ENCODE peak calls at places on chromosomes 5 and 9, in eight cellular contexts. E is NCI-H2081; B is iPS-NIHi11; S is stimulated activated CD8-positive, alpha-beta memory T cell treated with anti-CD3 and anti-CD28 coated beads, Interleukin-4, amount 100 ng/mL, for 1 hour; I is fibroblast of pulmonary artery; K is endodermal cell; U is fibroblast of mammary gland; H is NCI-H446 treated with DMSO at 0.1 percent for 48 hours. V is an unnamed sample.
A peak's percentile ranks its signal among the peaks of the same experiment; 100 is the strongest.

GRCh38 chr5:139806726-139807646 is 11.4 kb downstream of the PSD2 start:
- DNase-seq in E (no peak), B (no peak), S (no peak), I (no peak), K (no peak), U (no peak), H (no peak), V (peak; percentile 49)

GRCh38 chr9:17117372-17117771 is 17.5 kb upstream of the CNTLN start:
- DNase-seq in E (no peak), B (no peak), S (no peak), I (no peak), K (no peak), U (no peak), H (no peak), V (no peak)

GRCh38 chr9:100856238-100856637 is 172.3 kb upstream of the PLPPR1 start:
- DNase-seq in E (peak; percentile 6), B (no peak), S (no peak), I (no peak), K (no peak), U (no peak), H (peak; percentile 78), V (no peak)

GRCh38 chr5:151157426-151158286 is at the start of gene ANXA6:
- DNase-seq in E (peak; percentile 38), B (peak; percentile 96), S (no peak), I (peak; percentile 78), K (peak; percentile 92), U (peak; percentile 70), H (peak; percentile 55), V (peak; percentile 97)

GRCh38 chr9:126397056-126397455 is 70.4 kb downstream of the MVB12B start:
- DNase-seq in E (no peak), B (no peak), S (peak; percentile 17), I (no peak), K (no peak), U (no peak), H (no peak), V (no peak)

GRCh38 chr5:53041740-53042139 is 52.6 kb downstream of the ITGA2 start:
- DNase-seq in E (no peak), B (no peak), S (no peak), I (no peak), K (no peak), U (no peak), H (no peak), V (no peak)

GRCh38 chr9:14346301-14346721 is 32.4 kb upstream of the NFIB start:
- DNase-seq in E (peak; percentile 30), B (no peak), S (no peak), I (no peak), K (no peak), U (no peak), H (peak; percentile 99), V (peak; percentile 68)

GRCh38 chr5:62093981-62094380 is 212.0 kb upstream of the KIF2A start:
- DNase-seq in E (peak; percentile 44), B (peak; percentile 58), S (no peak), I (peak; percentile 25), K (no peak), U (peak; percentile 16), H (no peak), V (peak; percentile 14)

GRCh38 chr5:41281215-41281810 is 68.0 kb upstream of the C6 start:
- DNase-seq in E (no peak), B (no peak), S (no peak), I (no peak), K (no peak), U (no peak), H (no peak), V (no peak)

GRCh38 chr5:127228540-127229184 is 61.9 kb upstream of the MEGF10 start:
- DNase-seq in E (no peak), B (peak; percentile 34), S (no peak), I (no peak), K (peak; percentile 68), U (no peak), H (no peak), V (peak; percentile 31)

GRCh38 chr9:123395276-123396006 is 39.4 kb downstream of the CRB2 start:
- DNase-seq in E (peak; percentile 28), B (no peak), S (no peak), I (no peak), K (peak; percentile 71), U (no peak), H (peak; percentile 71), V (peak; percentile 57)

GRCh38 chr5:127993476-127993875 is 90.1 kb upstream of the SLC12A2 start:
- DNase-seq in E (no peak), B (no peak), S (no peak), I (no peak), K (no peak), U (no peak), H (no peak), V (no peak)

GRCh38 chr5:141478321-141478945 is 2.7 kb downstream of the PCDHGC3 start:
- DNase-seq in E (no peak), B (peak; percentile 40), S (no peak), I (no peak), K (peak; percentile 93), U (peak; percentile 51), H (no peak), V (peak; percentile 91)

GRCh38 chr5:127846884-127847283 is 143.7 kb downstream of the CCDC192 start:
- DNase-seq in E (no peak), B (no peak), S (no peak), I (no peak), K (no peak), U (no peak), H (no peak), V (no peak)

GRCh38 chr5:129622531-129622930 is 125.4 kb upstream of the MINAR2 start:
- DNase-seq in E (no peak), B (no peak), S (no peak), I (no peak), K (no peak), U (no peak), H (no peak), V (no peak)

GRCh38 chr5:166330061-166330460 is 1961.4 kb upstream of the WWC1 start:
- DNase-seq in E (no peak), B (no peak), S (no peak), I (no peak), K (no peak), U (no peak), H (no peak), V (no peak)

GRCh38 chr5:122236270-122236669 is 75.8 kb upstream of the SNCAIP start:
- DNase-seq in E (no peak), B (no peak), S (no peak), I (no peak), K (no peak), U (no peak), H (no peak), V (peak; percentile 2)

GRCh38 chr5:171961117-171961516 is 45.3 kb downstream of the FBXW11 start:
- DNase-seq in E (no peak), B (no peak), S (no peak), I (peak; percentile 39), K (no peak), U (peak; percentile 33), H (no peak), V (no peak)

GRCh38 chr5:170491479-170491878 is 12.3 kb upstream of the KCNIP1 start:
- DNase-seq in E (no peak), B (peak; percentile 41), S (no peak), I (peak; percentile 96), K (no peak), U (peak; percentile 87), H (no peak), V (no peak)

GRCh38 chr9:121059998-121060636 is 10.0 kb upstream of the C5 start:
- DNase-seq in E (peak; percentile 55), B (peak; percentile 73), S (no peak), I (peak; percentile 82), K (peak; percentile 60), U (peak; percentile 74), H (peak; percentile 8), V (peak; percentile 24)

GRCh38 chr5:127206320-127207113 is 84.1 kb upstream of the MEGF10 start:
- DNase-seq in E (peak; percentile 18), B (no peak), S (no peak), I (peak; percentile 95), K (no peak), U (peak; percentile 97), H (no peak), V (no peak)

GRCh38 chr9:12812710-12813109 is 37.9 kb downstream of the LURAP1L start:
- DNase-seq in E (no peak), B (no peak), S (no peak), I (no peak), K (no peak), U (no peak), H (no peak), V (no peak)

GRCh38 chr5:55226934-55227737 is at the start of gene MCIDAS:
- DNase-seq in E (peak; percentile 33), B (peak; percentile 86), S (no peak), I (no peak), K (peak; percentile 91), U (peak; percentile 34), H (peak; percentile 24), V (peak; percentile 96)

GRCh38 chr5:177494356-177495195 is 2.8 kb downstream of the PDLIM7 start:
- DNase-seq in E (no peak), B (peak; percentile 49), S (no peak), I (peak; percentile 90), K (peak; percentile 92), U (peak; percentile 93), H (no peak), V (peak; percentile 81)

GRCh38 chr5:85293139-85293785 is 908.6 kb upstream of the EDIL3 start:
- DNase-seq in E (no peak), B (no peak), S (no peak), I (peak; percentile 8), K (no peak), U (peak; percentile 11), H (no peak), V (no peak)

GRCh38 chr9:16627967-16628366 is 242.5 kb downstream of the BNC2 start:
- DNase-seq in E (peak; percentile 17), B (no peak), S (no peak), I (peak; percentile 92), K (no peak), U (peak; percentile 100), H (peak; percentile 87), V (no peak)

GRCh38 chr5:142324377-142324870 is 397 bp downstream of the SPRY4 start:
- DNase-seq in E (no peak), B (no peak), S (no peak), I (no peak), K (no peak), U (peak; percentile 36), H (no peak), V (no peak)

GRCh38 chr5:152487130-152487529 is 82.1 kb upstream of the NMUR2 start:
- DNase-seq in E (no peak), B (no peak), S (no peak), I (no peak), K (no peak), U (no peak), H (no peak), V (no peak)

GRCh38 chr5:172688735-172689572 is 47.9 kb downstream of the NEURL1B start:
- DNase-seq in E (no peak), B (no peak), S (no peak), I (peak; percentile 11), K (no peak), U (no peak), H (no peak), V (peak; percentile 71)

V was measured in H7.